ENCODE peak calls at places on chromosomes 4 and X, in four cellular contexts. Y is GM12878, L is HL-60, E is GM12891. T is an unnamed sample.

GRCh38 chr4:76459291-76459723 is 24.3 kb downstream of the SHROOM3 start:
- DNase-seq in Y (no peak), L (no peak), E (no peak), T (peak; percentile 12)

GRCh38 chrX:69034451-69034850 is 130.8 kb downstream of the PJA1 start:
- DNase-seq in Y (no peak), L (no peak), E (no peak), T (no peak)

GRCh38 chrX:1483843-1484637 is 31.3 kb upstream of the ASMTL start:
- DNase-seq in Y (peak; percentile 88), L (no peak), E (no peak), T (no peak)

GRCh38 chrX:30900227-30900626 is 11.2 kb upstream of the TAB3 start:
- DNase-seq in Y (no peak), L (no peak), E (no peak), T (no peak)

GRCh38 chr4:62243895-62244294 is 1043.8 kb downstream of the ADGRL3 start:
- DNase-seq in Y (no peak), L (no peak), E (no peak), T (no peak)

GRCh38 chr4:139918994-139919393 is 235.0 kb downstream of the MAML3 start:
- DNase-seq in Y (no peak), L (no peak), E (no peak), T (no peak)

GRCh38 chr4:24266951-24267577 is 317.3 kb downstream of the DHX15 start:
- DNase-seq in Y (no peak), L (no peak), E (no peak), T (no peak)

GRCh38 chrX:152850465-152850864 is 19.6 kb downstream of the NSDHL start:
- DNase-seq in Y (no peak), L (no peak), E (no peak), T (no peak)

GRCh38 chr4:138734746-138735145 is 280.8 kb upstream of the NOCT start:
- DNase-seq in Y (no peak), L (no peak), E (no peak), T (no peak)

GRCh38 chrX:153526040-153526439 is 8.6 kb downstream of the ATP2B3 start:
- DNase-seq in Y (no peak), L (no peak), E (no peak), T (no peak)

GRCh38 chr4:107376293-107376692 is 340.2 kb upstream of the DKK2 start:
- DNase-seq in Y (no peak), L (no peak), E (no peak), T (no peak)

GRCh38 chr4:107380836-107381438 is 339.1 kb downstream of the PAPSS1 start:
- DNase-seq in Y (no peak), L (no peak), E (no peak), T (no peak)

GRCh38 chr4:107380190-107380589 is 339.8 kb downstream of the PAPSS1 start:
- DNase-seq in Y (no peak), L (no peak), E (no peak), T (no peak)

DNA sequence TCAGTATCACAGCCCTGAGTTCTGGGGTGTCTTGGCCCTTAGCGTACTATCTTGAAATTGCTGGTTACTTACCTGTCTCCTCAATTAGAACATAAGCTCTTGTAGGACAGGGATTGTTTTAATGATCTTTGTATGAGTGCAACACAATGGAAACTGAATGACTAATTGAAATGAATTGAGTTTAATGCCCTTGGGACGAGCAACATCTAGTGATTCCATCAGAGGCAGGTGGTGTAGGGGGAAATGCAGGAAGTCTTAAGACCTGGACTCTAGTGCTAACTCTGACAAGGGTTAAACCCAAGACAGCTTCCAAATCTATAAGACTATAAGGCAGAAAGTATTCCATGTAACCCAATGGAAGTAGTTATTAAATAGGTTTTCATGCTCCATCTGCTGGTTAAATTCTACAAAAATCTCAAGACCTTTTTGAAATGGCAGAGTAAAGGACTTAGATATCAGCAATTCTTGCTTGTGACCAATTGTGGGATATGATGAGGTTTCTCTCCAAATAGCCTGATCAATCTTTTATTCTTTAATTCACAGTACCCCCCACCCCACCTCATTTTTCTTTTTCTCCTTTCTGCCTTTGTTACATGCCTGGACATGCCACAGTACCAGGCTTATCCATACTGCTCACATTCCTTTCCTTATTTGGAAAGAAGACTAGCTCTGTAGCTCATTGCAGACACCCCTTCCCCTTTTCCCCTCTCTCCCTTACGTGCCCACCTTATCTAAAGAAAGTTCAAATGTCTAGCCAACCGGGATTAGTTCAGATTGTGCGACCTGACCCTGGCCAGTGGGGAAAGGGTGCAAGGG is 340.8 kb downstream of the PAPSS1 start:
- DNase-seq in Y (no peak), L (no peak), E (no peak), T (no peak)
- TF ChIP-seq SPI1 in Y (no peak), L (no peak), E (no peak), T (no peak)

GRCh38 chr4:101282076-101282844 is 65.1 kb downstream of the PPP3CA start:
- DNase-seq in Y (no peak), L (no peak), E (no peak), T (no peak)
- TF ChIP-seq SPI1 in Y (no peak), L (no peak), E (no peak), T (no peak)

GRCh38 chr4:99998062-99998880 is 48.2 kb upstream of the H2AZ1 start:
- DNase-seq in Y (peak; percentile 2), L (no peak), E (no peak), T (no peak)
- TF ChIP-seq SPI1 in Y (no peak), L (no peak), E (no peak), T (no peak)

DNA sequence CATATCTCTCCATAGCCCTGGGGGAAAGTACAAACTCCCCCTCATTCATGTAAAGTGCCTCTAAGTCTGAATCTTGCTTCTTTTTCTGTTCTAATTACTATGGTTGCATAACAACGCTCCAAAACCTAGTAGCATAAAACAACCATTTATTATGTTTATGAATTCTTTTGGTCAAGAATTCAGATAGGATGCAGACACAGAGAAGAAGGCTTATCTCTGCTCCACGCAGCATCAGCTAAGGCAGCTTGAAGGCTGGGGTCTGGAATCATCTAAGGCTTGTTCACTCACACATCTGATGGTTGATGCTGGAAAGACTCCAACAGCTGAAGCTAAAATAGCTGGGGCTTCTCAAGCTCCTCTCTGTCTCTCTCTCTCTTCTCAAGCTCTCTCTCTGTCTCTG is 564.5 kb downstream of the ZNF674 start:
- DNase-seq in Y (no peak), L (no peak), E (no peak), T (no peak)
- TF ChIP-seq SPI1 in Y (no peak), L (no peak), E (no peak), T (no peak)

GRCh38 chr4:145482209-145483021 is 762 bp downstream of the SMAD1 start:
- DNase-seq in Y (peak; percentile 28), L (peak; percentile 32), E (peak; percentile 38), T (no peak)
- TF ChIP-seq SPI1 in Y (no peak), L (no peak), E (no peak), T (no peak)

GRCh38 chr4:84403656-84404055 is 95.4 kb downstream of the NKX6-1 start:
- DNase-seq in Y (no peak), L (no peak), E (no peak), T (no peak)
- TF ChIP-seq SPI1 in Y (no peak), L (no peak), E (no peak), T (no peak)

GRCh38 chr4:1398686-1399507 is 7.3 kb downstream of the NKX1-1 start:
- DNase-seq in Y (no peak), L (no peak), E (no peak), T (no peak)

GRCh38 chr4:1401409-1402020 is 4.7 kb downstream of the NKX1-1 start:
- DNase-seq in Y (no peak), L (no peak), E (peak; percentile 24), T (no peak)

GRCh38 chr4:1400861-1401408 is 5.3 kb downstream of the NKX1-1 start:
- DNase-seq in Y (no peak), L (no peak), E (peak; percentile 16), T (no peak)

GRCh38 chr4:1399508-1400190 is 6.6 kb downstream of the NKX1-1 start:
- DNase-seq in Y (no peak), L (no peak), E (peak; percentile 16), T (peak; percentile 36)

DNA sequence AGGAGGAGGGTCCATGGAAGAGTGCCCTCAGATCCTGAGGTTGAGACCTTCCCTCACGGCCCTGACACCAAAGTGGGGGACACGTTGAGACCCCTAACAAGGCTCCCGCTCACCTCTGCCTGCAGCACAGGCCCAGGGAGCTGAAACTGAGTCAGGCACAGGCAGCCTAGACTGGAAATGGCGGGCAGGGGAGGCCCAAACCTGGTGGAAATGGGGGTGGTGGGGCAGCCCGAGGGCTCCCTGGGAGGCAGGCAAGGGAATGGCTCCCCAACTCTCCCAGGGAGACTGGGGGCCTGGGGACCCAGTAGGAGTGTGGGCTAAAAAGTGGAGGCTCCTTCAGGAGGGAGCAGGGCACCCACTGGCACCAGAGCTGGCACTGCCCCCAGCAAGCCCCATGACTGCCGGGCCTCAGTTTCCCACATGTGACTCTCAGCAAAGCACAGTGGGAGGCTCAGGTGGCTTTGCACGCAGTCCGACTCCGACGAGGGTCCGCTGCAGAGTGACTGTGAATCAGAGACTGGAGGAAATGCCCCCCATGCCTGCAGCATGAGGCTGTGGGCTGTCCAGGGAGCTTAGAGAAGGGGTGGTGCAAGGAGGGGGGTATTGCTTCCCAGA is 5.9 kb downstream of the NKX1-1 start:
- DNase-seq in Y (no peak), L (no peak), E (peak; percentile 19), T (no peak)
- TF ChIP-seq SPI1 in Y (no peak), L (no peak), E (no peak), T (no peak)

GRCh38 chr4:112213091-112213490 is 18.5 kb upstream of the AP1AR start:
- DNase-seq in Y (no peak), L (peak; percentile 63), E (no peak), T (no peak)

GRCh38 chr4:112210777-112211176 is 20.8 kb upstream of the AP1AR start:
- DNase-seq in Y (no peak), L (no peak), E (no peak), T (no peak)

GRCh38 chr4:112214397-112215264 is 17.0 kb upstream of the AP1AR start:
- DNase-seq in Y (no peak), L (no peak), E (no peak), T (peak; percentile 31)

GRCh38 chr4:112213850-112214249 is 17.7 kb upstream of the AP1AR start:
- DNase-seq in Y (no peak), L (peak; percentile 68), E (no peak), T (no peak)
- TF ChIP-seq SPI1 in Y (no peak), L (peak; percentile 60), E (no peak), T (no peak)

GRCh38 chr4:151610229-151610628 is 150.6 kb downstream of the GATB start:
- DNase-seq in Y (no peak), L (no peak), E (no peak), T (no peak)

GRCh38 chr4:151611960-151612359 is 148.8 kb downstream of the GATB start:
- DNase-seq in Y (no peak), L (no peak), E (no peak), T (no peak)

GRCh38 chr4:151618858-151619257 is 141.9 kb downstream of the GATB start:
- DNase-seq in Y (no peak), L (no peak), E (no peak), T (no peak)

GRCh38 chr4:151614532-151614931 is 146.3 kb downstream of the GATB start:
- DNase-seq in Y (no peak), L (no peak), E (no peak), T (no peak)

DNA sequence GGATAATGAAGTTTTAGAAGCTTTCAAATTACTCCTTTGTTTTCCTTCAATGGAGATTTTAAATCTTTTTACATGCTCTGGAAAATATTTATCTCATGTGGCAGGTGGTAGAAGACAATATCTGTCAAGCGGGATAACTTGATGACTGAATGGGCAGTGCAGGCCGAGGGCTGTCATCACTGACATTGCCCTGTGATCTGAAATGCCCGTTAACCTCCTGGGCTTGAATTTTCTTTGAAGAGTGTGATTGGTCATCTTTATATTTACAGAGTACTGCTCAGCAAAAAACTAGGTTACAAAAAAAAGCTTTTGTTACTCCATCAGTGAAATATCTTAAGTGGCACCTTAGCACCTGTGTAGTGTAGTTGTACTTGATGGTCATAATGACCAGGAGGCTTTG is 147.5 kb downstream of the GATB start:
- DNase-seq in Y (no peak), L (no peak), E (no peak), T (no peak)
- TF ChIP-seq SPI1 in Y (no peak), L (no peak), E (no peak), T (no peak)

GRCh38 chr4:159010563-159011260 is 92.2 kb upstream of the RAPGEF2 start:
- DNase-seq in Y (no peak), L (no peak), E (no peak), T (no peak)
- TF ChIP-seq SPI1 in Y (no peak), L (no peak), E (no peak), T (no peak)

T was measured in K562.